ENCODE peak calls at places on chromosomes 12 and 14, in eight cellular contexts. One of them, this sample, is unnamed.

GRCh38 chr12:88958153-88958552 is 377.9 kb upstream of the KITLG start:
- DNase-seq in A549: no peak
- DNase-seq in GM12878: no peak
- DNase-seq in H1: no peak
- DNase-seq in HepG2: peak
- DNase-seq in HCT116: no peak
- DNase-seq in endothelial cell of umbilical vein: no peak
- DNase-seq in K562: no peak
- DNase-seq in this sample: no peak

GRCh38 chr12:87160848-87161601 is 868.2 kb downstream of the C12orf50 start:
- DNase-seq in GM12878: no peak
- DNase-seq in H1: no peak
- DNase-seq in A549: no peak
- DNase-seq in HCT116: no peak
- DNase-seq in HepG2: no peak
- DNase-seq in K562: no peak
- DNase-seq in endothelial cell of umbilical vein: no peak
- DNase-seq in this sample: no peak

GRCh38 chr12:96241484-96242256 is 47.5 kb downstream of the ELK3 start:
- DNase-seq in HCT116: no peak
- DNase-seq in endothelial cell of umbilical vein: peak
- DNase-seq in GM12878: no peak
- DNase-seq in H1: no peak
- DNase-seq in K562: no peak
- DNase-seq in HepG2: no peak
- DNase-seq in A549: no peak
- DNase-seq in this sample: no peak

GRCh38 chr12:122100568-122100967 is 22.0 kb downstream of the MLXIP start:
- DNase-seq in H1: no peak
- DNase-seq in HCT116: no peak
- DNase-seq in endothelial cell of umbilical vein: no peak
- DNase-seq in K562: no peak
- DNase-seq in HepG2: no peak
- DNase-seq in GM12878: no peak
- DNase-seq in A549: no peak
- DNase-seq in this sample: no peak

GRCh38 chr12:92502417-92503028 is 200.3 kb upstream of the PLEKHG7 start:
- DNase-seq in A549: no peak
- DNase-seq in HepG2: peak
- DNase-seq in HCT116: no peak
- DNase-seq in GM12878: peak
- DNase-seq in K562: no peak
- DNase-seq in H1: no peak
- DNase-seq in endothelial cell of umbilical vein: no peak
- DNase-seq in this sample: no peak

GRCh38 chr12:22792198-22792597 is 167.2 kb downstream of the ETNK1 start:
- DNase-seq in H1: no peak
- DNase-seq in A549: no peak
- DNase-seq in endothelial cell of umbilical vein: no peak
- DNase-seq in K562: no peak
- DNase-seq in HCT116: no peak
- DNase-seq in HepG2: no peak
- DNase-seq in GM12878: no peak
- DNase-seq in this sample: peak

GRCh38 chr12:48106574-48107251 is 834 bp upstream of the SENP1 start:
- DNase-seq in GM12878: no peak
- DNase-seq in endothelial cell of umbilical vein: no peak
- DNase-seq in HCT116: no peak
- DNase-seq in H1: no peak
- DNase-seq in A549: no peak
- DNase-seq in K562: no peak
- DNase-seq in HepG2: no peak
- DNase-seq in this sample: no peak

GRCh38 chr14:41872906-41873305 is 266.2 kb downstream of the LRFN5 start:
- DNase-seq in HCT116: no peak
- DNase-seq in HepG2: no peak
- DNase-seq in endothelial cell of umbilical vein: no peak
- DNase-seq in GM12878: no peak
- DNase-seq in H1: no peak
- DNase-seq in K562: no peak
- DNase-seq in A549: no peak
- DNase-seq in this sample: no peak

GRCh38 chr12:51218607-51219161 is 822 bp upstream of the POU6F1 start:
- DNase-seq in A549: no peak
- DNase-seq in endothelial cell of umbilical vein: peak
- DNase-seq in GM12878: no peak
- DNase-seq in H1: no peak
- DNase-seq in HepG2: peak
- DNase-seq in K562: peak
- DNase-seq in HCT116: no peak
- DNase-seq in this sample: no peak

GRCh38 chr14:105577339-105577861 is 51.0 kb downstream of the TMEM121 start:
- DNase-seq in H1: no peak
- DNase-seq in HCT116: no peak
- DNase-seq in A549: no peak
- DNase-seq in K562: no peak
- DNase-seq in HepG2: no peak
- DNase-seq in endothelial cell of umbilical vein: no peak
- DNase-seq in GM12878: no peak
- DNase-seq in this sample: no peak

GRCh38 chr12:2697057-2697456 is 97.7 kb upstream of the FKBP4 start:
- DNase-seq in endothelial cell of umbilical vein: no peak
- DNase-seq in HCT116: no peak
- DNase-seq in A549: no peak
- DNase-seq in H1: no peak
- DNase-seq in GM12878: no peak
- DNase-seq in HepG2: no peak
- DNase-seq in K562: no peak
- DNase-seq in this sample: no peak

GRCh38 chr12:48956279-48957140 is 777 bp downstream of the ARF3 start:
- DNase-seq in A549: peak
- DNase-seq in endothelial cell of umbilical vein: peak
- DNase-seq in HepG2: peak
- DNase-seq in HCT116: peak
- DNase-seq in H1: peak
- DNase-seq in GM12878: peak
- DNase-seq in K562: peak
- DNase-seq in this sample: peak

GRCh38 chr14:29810657-29811056 is 117.0 kb downstream of the PRKD1 start:
- DNase-seq in endothelial cell of umbilical vein: peak
- DNase-seq in H1: no peak
- DNase-seq in GM12878: no peak
- DNase-seq in HCT116: no peak
- DNase-seq in A549: no peak
- DNase-seq in K562: no peak
- DNase-seq in HepG2: no peak
- DNase-seq in this sample: no peak

GRCh38 chr14:69504775-69505174 is 20.2 kb downstream of the PLEKHD1 start:
- DNase-seq in GM12878: no peak
- DNase-seq in K562: no peak
- DNase-seq in H1: no peak
- DNase-seq in endothelial cell of umbilical vein: no peak
- DNase-seq in A549: no peak
- DNase-seq in HepG2: no peak
- DNase-seq in HCT116: no peak
- DNase-seq in this sample: peak

GRCh38 chr14:69763761-69764510 is 3.0 kb upstream of the SRSF5 start:
- DNase-seq in HepG2: no peak
- DNase-seq in endothelial cell of umbilical vein: peak
- DNase-seq in GM12878: no peak
- DNase-seq in HCT116: no peak
- DNase-seq in K562: no peak
- DNase-seq in H1: no peak
- DNase-seq in A549: no peak
- DNase-seq in this sample: no peak

GRCh38 chr14:71430321-71431168 is 501.7 kb upstream of the RGS6 start:
- DNase-seq in H1: no peak
- DNase-seq in HepG2: no peak
- DNase-seq in A549: no peak
- DNase-seq in HCT116: no peak
- DNase-seq in GM12878: peak
- DNase-seq in endothelial cell of umbilical vein: no peak
- DNase-seq in K562: no peak
- DNase-seq in this sample: no peak

GRCh38 chr14:105937253-105938054 is 411.1 kb downstream of the TMEM121 start:
- DNase-seq in A549: no peak
- DNase-seq in K562: no peak
- DNase-seq in HCT116: no peak
- DNase-seq in endothelial cell of umbilical vein: no peak
- DNase-seq in GM12878: no peak
- DNase-seq in HepG2: no peak
- DNase-seq in H1: no peak
- DNase-seq in this sample: no peak

GRCh38 chr14:33486499-33486898 is 464.4 kb downstream of the EGLN3 start:
- DNase-seq in K562: no peak
- DNase-seq in GM12878: no peak
- DNase-seq in A549: no peak
- DNase-seq in HepG2: no peak
- DNase-seq in H1: no peak
- DNase-seq in HCT116: no peak
- DNase-seq in endothelial cell of umbilical vein: no peak
- DNase-seq in this sample: no peak

GRCh38 chr12:62346817-62347216 is 86.6 kb downstream of the USP15 start:
- DNase-seq in GM12878: no peak
- DNase-seq in HCT116: no peak
- DNase-seq in A549: no peak
- DNase-seq in endothelial cell of umbilical vein: no peak
- DNase-seq in K562: no peak
- DNase-seq in H1: no peak
- DNase-seq in HepG2: no peak
- DNase-seq in this sample: no peak

DNA sequence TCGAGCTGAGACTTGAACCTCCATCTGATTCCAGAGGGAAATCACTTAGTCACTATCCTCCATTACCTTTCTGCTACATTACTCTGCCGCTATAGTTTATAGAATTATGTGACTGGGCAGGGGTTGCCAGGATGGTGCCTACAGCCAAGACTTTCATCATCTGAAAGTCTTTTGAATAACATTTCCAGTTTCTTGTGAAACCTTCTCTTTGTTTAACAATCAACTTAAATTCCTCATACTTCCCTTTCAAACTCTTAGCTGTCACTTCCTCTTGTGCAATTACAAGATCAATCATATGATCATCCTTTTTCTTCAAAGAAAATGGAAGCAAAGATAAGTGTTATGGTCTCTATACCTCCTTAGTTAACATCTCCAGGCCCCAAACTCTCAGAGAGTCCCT is 25.4 kb upstream of the PELI2 start:
- DNase-seq in K562: no peak
- DNase-seq in A549: no peak
- DNase-seq in HCT116: no peak
- DNase-seq in H1: no peak
- DNase-seq in GM12878: no peak
- DNase-seq in endothelial cell of umbilical vein: no peak
- DNase-seq in HepG2: no peak
- DNase-seq in this sample: no peak
- TF ChIP-seq MAX in K562: no peak
- TF ChIP-seq MAX in A549: no peak
- TF ChIP-seq MAX in HCT116: no peak
- TF ChIP-seq MAX in H1: no peak
- TF ChIP-seq MAX in GM12878: no peak
- TF ChIP-seq MAX in endothelial cell of umbilical vein: no peak
- TF ChIP-seq MAX in HepG2: no peak
- TF ChIP-seq MAX in this sample: no peak

GRCh38 chr14:61344437-61345143 is 23.2 kb downstream of the PRKCH start:
- DNase-seq in HCT116: no peak
- DNase-seq in endothelial cell of umbilical vein: no peak
- DNase-seq in GM12878: no peak
- DNase-seq in HepG2: no peak
- DNase-seq in A549: no peak
- DNase-seq in K562: no peak
- DNase-seq in H1: no peak
- DNase-seq in this sample: no peak
- H3K4me2 ChIP-seq in HCT116: no peak
- H3K4me2 ChIP-seq in endothelial cell of umbilical vein: no peak
- H3K4me2 ChIP-seq in GM12878: peak
- H3K4me2 ChIP-seq in HepG2: no peak
- H3K4me2 ChIP-seq in A549: no peak
- H3K4me2 ChIP-seq in K562: peak
- H3K4me2 ChIP-seq in H1: no peak
- H3K4me2 ChIP-seq in this sample: no peak

GRCh38 chr12:109475993-109476806 is 900 bp downstream of the KCTD10 start:
- DNase-seq in H1: no peak
- DNase-seq in GM12878: no peak
- DNase-seq in A549: no peak
- DNase-seq in K562: no peak
- DNase-seq in HepG2: no peak
- DNase-seq in endothelial cell of umbilical vein: no peak
- DNase-seq in HCT116: no peak
- DNase-seq in this sample: peak
- TF ChIP-seq MAX in H1: no peak
- TF ChIP-seq MAX in GM12878: no peak
- TF ChIP-seq MAX in A549: no peak
- TF ChIP-seq MAX in K562: peak
- TF ChIP-seq MAX in HepG2: no peak
- TF ChIP-seq MAX in endothelial cell of umbilical vein: no peak
- TF ChIP-seq MAX in HCT116: no peak
- TF ChIP-seq MAX in this sample: no peak

DNA sequence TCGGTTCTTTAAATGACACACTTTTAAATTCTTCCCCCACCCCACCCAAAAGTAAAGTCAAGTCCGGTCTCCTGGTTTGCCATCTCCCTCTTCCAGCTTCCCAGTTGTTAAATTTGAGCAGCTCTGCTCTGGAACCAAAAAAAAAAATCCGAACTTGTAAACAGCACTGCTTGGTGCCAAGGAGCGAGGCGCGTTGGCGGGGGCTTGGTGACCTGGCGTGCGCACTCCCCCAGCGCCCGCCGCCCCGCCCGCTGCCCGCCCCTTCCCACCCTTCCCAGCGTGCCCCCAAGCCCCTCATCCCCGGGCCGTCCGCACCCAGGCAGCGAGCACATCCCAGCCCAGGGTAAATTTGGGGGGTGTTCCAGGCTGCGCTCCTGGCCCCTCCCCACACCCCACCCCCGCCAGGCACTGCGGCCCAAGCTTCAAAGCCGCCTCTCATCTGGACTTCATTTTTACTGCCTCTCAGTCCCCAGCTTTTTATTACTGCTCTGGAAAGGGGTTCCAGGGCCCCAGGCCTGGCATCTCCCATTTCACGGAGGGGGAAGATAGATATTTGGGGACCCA is 11.6 kb upstream of the ITGB7 start:
- DNase-seq in HepG2: no peak
- DNase-seq in GM12878: no peak
- DNase-seq in A549: no peak
- DNase-seq in H1: no peak
- DNase-seq in endothelial cell of umbilical vein: no peak
- DNase-seq in K562: no peak
- DNase-seq in HCT116: no peak
- DNase-seq in this sample: no peak
- H3K4me2 ChIP-seq in HepG2: peak
- H3K4me2 ChIP-seq in GM12878: peak
- H3K4me2 ChIP-seq in A549: peak
- H3K4me2 ChIP-seq in H1: peak
- H3K4me2 ChIP-seq in endothelial cell of umbilical vein: peak
- H3K4me2 ChIP-seq in K562: peak
- H3K4me2 ChIP-seq in HCT116: peak
- H3K4me2 ChIP-seq in this sample: peak